ENCODE peak calls at places on chromosomes 6 and 20, in eight cellular contexts. W is aorta; Y is mucosa of descending colon; K is iris pigment epithelial cell; E is H54; A is GM20000; T is stimulated activated CD4-positive, alpha-beta T cell treated with anti-CD3 and anti-CD28 coated beads, Interleukin-15, amount 100 ng/mL, for 1 hour; X is mammary epithelial cell. P is an unnamed sample.

GRCh38 chr6:113067612-113068262 is 720.6 kb downstream of the RFPL4B start:
- DNase-seq in W (no peak), Y (no peak), K (peak), E (no peak), A (no peak), T (no peak), X (no peak), P (no peak)

GRCh38 chr6:156828280-156828703 is 51.1 kb downstream of the ARID1B start:
- DNase-seq in W (no peak), Y (no peak), K (peak), E (peak), A (no peak), T (no peak), X (peak), P (no peak)

GRCh38 chr6:79450984-79451383 is 86.2 kb downstream of the LCA5 start:
- DNase-seq in W (no peak), Y (no peak), K (no peak), E (no peak), A (no peak), T (no peak), X (no peak), P (no peak)

GRCh38 chr6:118896339-118897136 is 2.6 kb downstream of the ASF1A start:
- DNase-seq in W (no peak), Y (no peak), K (peak), E (peak), A (peak), T (no peak), X (peak), P (no peak)

GRCh38 chr6:127266892-127267741 is 453 bp downstream of the RNF146 start:
- DNase-seq in W (no peak), Y (peak), K (peak), E (peak), A (peak), T (peak), X (peak), P (peak)

GRCh38 chr20:24337074-24337473 is 132.4 kb upstream of the SYNDIG1 start:
- DNase-seq in W (no peak), Y (no peak), K (peak), E (no peak), A (no peak), T (no peak), X (peak), P (no peak)

GRCh38 chr6:117508450-117508971 is 26.0 kb downstream of the DCBLD1 start:
- DNase-seq in W (no peak), Y (no peak), K (no peak), E (no peak), A (no peak), T (no peak), X (no peak), P (no peak)

GRCh38 chr6:114430534-114431124 is 87.8 kb upstream of the HS3ST5 start:
- DNase-seq in W (no peak), Y (no peak), K (no peak), E (no peak), A (no peak), T (no peak), X (no peak), P (no peak)

GRCh38 chr6:18997375-18997826 is 610.3 kb downstream of the RNF144B start:
- DNase-seq in W (no peak), Y (no peak), K (peak), E (peak), A (peak), T (no peak), X (peak), P (no peak)

GRCh38 chr20:64090165-64090564 is 6.0 kb upstream of the LKAAEAR1 start:
- DNase-seq in W (no peak), Y (no peak), K (no peak), E (no peak), A (no peak), T (no peak), X (no peak), P (no peak)

GRCh38 chr6:132525866-132526265 is 12.2 kb upstream of the TAAR9 start:
- DNase-seq in W (no peak), Y (no peak), K (no peak), E (no peak), A (no peak), T (no peak), X (no peak), P (no peak)

GRCh38 chr20:24972341-24972740 is 20.2 kb downstream of the APMAP start:
- DNase-seq in W (no peak), Y (no peak), K (no peak), E (no peak), A (no peak), T (no peak), X (no peak), P (peak)

P was measured in sciatic nerve.